ENCODE peak calls at places on chromosomes 13 and 19, in five cellular contexts. H is IMR-90, L is mammary epithelial cell, U is K562, A is PC-9. T is an unnamed sample. For H3K36me3, the result is how much of the 10 kb centered on the place peaks cover.

GRCh38 chr13:95356916-95357315 is 55.7 kb upstream of the ABCC4 start:
- DNase-seq in H (no peak), U (no peak), A (no peak), L (no peak), T (no peak)

GRCh38 chr13:30725331-30726085 is 9.8 kb upstream of the ALOX5AP start:
- DNase-seq in L (no peak), H (peak), A (peak), U (no peak), T (no peak)

GRCh38 chr19:57648336-57649003 is 15.5 kb downstream of the ZNF211 start:
- DNase-seq in U (no peak), H (no peak), A (no peak), L (no peak), T (no peak)

GRCh38 chr19:34461375-34462100 is 20.0 kb upstream of the WTIP start:
- DNase-seq in H (peak), A (no peak), U (no peak), L (no peak), T (no peak)

GRCh38 chr13:27055501-27055900 is 116.1 kb downstream of the USP12 start:
- DNase-seq in A (no peak), H (no peak), L (no peak), U (no peak), T (no peak)

GRCh38 chr19:13712767-13713201 is 51.5 kb upstream of the MRI1 start:
- DNase-seq in H (no peak), L (no peak), U (no peak), A (no peak), T (no peak)

GRCh38 chr19:35166100-35167063 is 11.8 kb downstream of the FXYD5 start:
- DNase-seq in A (no peak), H (no peak), U (peak), L (peak), T (no peak)

GRCh38 chr13:105177265-105177900 is 1358.1 kb downstream of the EFNB2 start:
- DNase-seq in L (no peak), H (no peak), A (no peak), U (no peak), T (no peak)

GRCh38 chr19:49638360-49638759 is 1.6 kb downstream of the RRAS start:
- DNase-seq in H (no peak), U (no peak), L (no peak), A (no peak), T (peak)

GRCh38 chr13:90416519-90416918 is 931.0 kb upstream of the MIR17HG start:
- DNase-seq in U (no peak), A (no peak), H (peak), L (peak), T (no peak)

GRCh38 chr19:40721936-40722661 is 5.2 kb downstream of the ITPKC start:
- DNase-seq in A (no peak), U (no peak), L (peak), H (peak), T (no peak)

GRCh38 chr13:48769107-48769704 is 115.5 kb downstream of the CYSLTR2 start:
- DNase-seq in H (peak), U (peak), L (peak), A (peak), T (peak)

GRCh38 chr19:19061491-19061890 is 2.3 kb upstream of the SLC25A42 start:
- DNase-seq in L (no peak), A (no peak), U (no peak), H (no peak), T (no peak)

GRCh38 chr19:31943305-31943704 is 402.1 kb upstream of the ZNF507 start:
- DNase-seq in U (no peak), H (no peak), L (no peak), A (no peak), T (no peak)

GRCh38 chr13:105918842-105919741 is 616.4 kb downstream of the EFNB2 start:
- DNase-seq in L (peak), A (peak), U (no peak), H (peak), T (no peak)

GRCh38 chr13:26619321-26619720 is 61.8 kb downstream of the WASF3 start:
- DNase-seq in U (no peak), H (peak), A (no peak), L (peak), T (no peak)

GRCh38 chr13:75796825-75797224 is 160.7 kb downstream of the LMO7 start:
- DNase-seq in H (no peak), A (no peak), U (no peak), L (no peak), T (no peak)

GRCh38 chr13:36712785-36713184 is 39.0 kb downstream of the SERTM1 start:
- DNase-seq in A (no peak), L (peak), H (peak), U (no peak), T (no peak)

GRCh38 chr19:48964205-48965032 is 690 bp upstream of the FTL start:
- DNase-seq in A (peak), L (no peak), U (no peak), H (peak), T (no peak)

GRCh38 chr13:33139186-33139585 is 123.0 kb downstream of the KL start:
- DNase-seq in L (no peak), H (no peak), U (no peak), A (no peak), T (no peak)

GRCh38 chr19:35462476-35462953 is 14.5 kb downstream of the FFAR2 start:
- DNase-seq in U (no peak), A (no peak), H (no peak), L (no peak), T (peak)

GRCh38 chr19:10007811-10008211 is 2.5 kb downstream of the COL5A3 start:
- DNase-seq in U (no peak), H (peak), L (no peak), A (no peak), T (no peak)

GRCh38 chr13:94480672-94481145 is 1.2 kb upstream of the DCT start:
- DNase-seq in H (peak), U (no peak), L (peak), A (no peak), T (no peak)

GRCh38 chr13:49472186-49472585 is 23.6 kb upstream of the PHF11 start:
- DNase-seq in A (no peak), L (no peak), U (no peak), H (peak), T (no peak)

GRCh38 chr13:111650626-111651025 is 330.2 kb downstream of the TEX29 start:
- DNase-seq in U (no peak), A (no peak), L (no peak), H (no peak), T (no peak)

GRCh38 chr19:51552996-51553725 is 17.9 kb upstream of the ZNF175 start:
- DNase-seq in U (peak), H (peak), L (peak), A (no peak), T (peak)

GRCh38 chr13:73146705-73147104 is 87.9 kb downstream of the KLF5 start:
- DNase-seq in U (no peak), L (no peak), H (peak), A (peak), T (no peak)

GRCh38 chr13:71866173-71867091 is 572 bp downstream of the DACH1 start:
- DNase-seq in U (no peak), H (no peak), A (no peak), L (peak), T (no peak)

GRCh38 chr19:14475251-14476073 is at the start of gene PTGER1:
- DNase-seq in L (peak), U (peak), H (peak), A (peak), T (no peak)

GRCh38 chr19:51064534-51065220 is at the start of gene KLK13:
- DNase-seq in L (peak), A (no peak), H (no peak), U (peak), T (no peak)

GRCh38 chr13:51584731-51585191 is 499 bp downstream of the WDFY2 start:
- DNase-seq in A (peak), U (peak), L (peak), H (peak), T (peak)

GRCh38 chr19:34308381-34309367 is 54.3 kb downstream of the GARRE1 start:
- DNase-seq in H (no peak), L (no peak), A (no peak), U (no peak), T (peak)

GRCh38 chr19:40633207-40633606 is 32.0 kb downstream of the LTBP4 start:
- DNase-seq in A (peak), H (peak), L (no peak), U (no peak), T (no peak)

GRCh38 chr13:98261165-98261672 is 84.2 kb upstream of the RNF113B start:
- DNase-seq in L (no peak), U (no peak), H (no peak), A (no peak), T (no peak)

GRCh38 chr13:24683833-24684599 is 3.8 kb downstream of the ATP12A start:
- DNase-seq in L (peak), A (no peak), U (peak), H (peak), T (peak)

GRCh38 chr13:43908156-43909126 is 28.7 kb downstream of the LACC1 start:
- DNase-seq in H (peak), A (peak), U (no peak), L (peak), T (peak)

GRCh38 chr13:56352356-56352755 is 788.4 kb upstream of the PRR20A start:
- DNase-seq in U (no peak), A (no peak), H (no peak), L (no peak), T (no peak)

GRCh38 chr13:38888309-38888708 is 102.3 kb downstream of the STOML3 start:
- DNase-seq in H (peak), A (no peak), L (peak), U (no peak), T (no peak)

GRCh38 chr13:106532111-106532929 is 3.1 kb downstream of the EFNB2 start:
- DNase-seq in H (peak), U (no peak), L (peak), A (no peak), T (no peak)

DNA sequence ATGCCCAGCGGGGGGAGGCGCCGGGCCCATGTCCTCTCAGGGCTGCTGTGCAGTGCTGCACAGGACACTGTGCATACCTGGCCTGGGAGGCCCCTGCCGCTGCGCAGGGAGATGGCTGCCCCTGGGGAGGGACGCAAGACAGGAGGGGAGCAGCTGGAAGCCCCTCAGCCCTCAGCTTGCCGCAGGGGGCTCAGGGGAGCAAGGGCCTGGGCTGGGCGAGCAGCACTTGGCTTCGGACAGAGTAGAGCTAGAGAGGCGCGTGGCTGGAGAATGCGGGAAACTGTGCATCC is 10.9 kb downstream of the CHERP start:
- DNase-seq in L (no peak), H (no peak), U (peak), A (no peak), T (no peak)
- H3K36me3 ChIP-seq in L (under half), H (half or more), U (half or more), A (half or more), T (under half)

DNA sequence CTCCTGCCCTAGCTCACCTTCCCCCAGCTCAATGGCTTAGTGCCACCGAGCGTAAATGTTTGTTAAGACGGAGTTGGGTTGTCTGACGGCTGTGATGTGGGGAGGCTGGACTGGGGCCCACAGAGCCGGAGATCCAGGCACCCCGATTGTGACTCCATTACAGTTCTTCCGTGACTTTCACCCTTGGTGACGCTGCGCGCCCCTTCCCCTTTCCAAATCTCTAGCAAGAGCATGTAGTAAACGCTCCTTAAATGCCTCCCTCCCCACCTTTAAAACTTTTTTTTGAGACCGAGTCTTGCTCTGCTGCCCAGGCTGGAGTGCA is 829 bp downstream of the REEP6 start:
- DNase-seq in H (no peak), A (no peak), L (no peak), U (no peak), T (no peak)
- H2AFZ ChIP-seq in H (peak), A (no peak), L (peak), U (no peak), T (no peak)

DNA sequence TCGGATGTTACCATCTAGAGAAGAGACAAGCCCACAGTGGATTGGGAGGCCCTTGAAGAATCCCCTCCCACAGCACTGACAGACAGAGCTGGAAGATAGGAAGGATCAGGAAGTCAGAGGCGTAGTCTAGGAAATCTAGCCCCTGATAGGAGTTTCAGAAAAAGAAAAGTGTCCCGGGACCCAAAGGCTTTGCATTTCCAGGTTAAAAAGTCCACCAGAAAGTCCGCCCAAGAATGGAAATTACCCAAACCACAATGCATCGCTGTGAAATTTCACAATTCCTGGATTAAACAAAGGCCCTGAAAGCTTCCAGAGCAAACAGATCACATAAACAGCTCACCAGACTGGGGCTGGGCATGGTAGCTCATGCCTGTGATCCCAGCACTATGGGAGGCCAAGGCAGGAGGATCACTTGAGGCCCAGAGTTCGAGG is 146.9 kb downstream of the KDM4B start:
- DNase-seq in A (no peak), L (no peak), U (no peak), H (peak), T (no peak)
- H3K27ac ChIP-seq in A (no peak), L (no peak), U (no peak), H (no peak), T (no peak)

DNA sequence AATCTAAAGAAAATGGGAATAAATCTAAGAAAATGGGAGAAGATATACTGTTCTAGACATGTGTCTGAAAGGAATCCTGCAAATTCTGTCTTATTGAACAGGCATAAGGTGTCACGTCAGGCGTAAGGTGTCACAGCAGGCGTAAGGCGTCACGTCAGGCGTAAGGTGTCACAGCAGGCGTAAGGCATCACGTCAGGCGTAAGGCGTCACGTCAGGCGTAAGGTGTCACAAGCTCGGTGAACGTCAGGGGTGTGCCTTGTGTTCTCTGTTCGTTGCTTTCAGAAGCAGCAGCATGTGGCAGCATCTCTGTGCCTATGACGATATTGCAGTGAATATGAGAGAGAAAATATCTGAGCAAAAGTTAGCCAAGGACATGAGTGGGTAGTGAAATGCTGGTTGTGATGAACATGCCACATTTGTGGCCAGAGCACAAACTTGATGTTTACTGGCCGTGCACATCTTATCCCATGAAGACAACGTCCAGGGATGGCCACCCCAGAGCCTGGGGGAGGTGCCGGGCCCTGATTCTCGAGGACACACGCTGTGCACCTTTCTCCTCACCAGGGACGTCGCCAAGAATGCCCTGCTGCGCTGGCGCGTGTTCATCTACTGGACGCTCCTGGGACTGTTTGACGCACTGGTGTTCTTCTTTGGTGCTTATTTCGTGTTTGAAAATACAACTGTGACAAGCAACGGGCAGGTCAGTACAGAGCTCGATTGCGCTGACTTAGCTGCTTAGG is 107.0 kb upstream of the MCF2L start:
- DNase-seq in A (no peak), H (no peak), U (no peak), L (no peak), T (no peak)
- H3K36me3 ChIP-seq in A (under half), H (under half), U (under half), L (under half), T (under half)